ENCODE peak calls at places on chromosomes 2 and 18, in nine cellular contexts. B is pancreas, M is IMR-90, R is MM.1S, G is spleen, T is mammary epithelial cell, C is AG04450, U is epithelial cell of esophagus, O is HFF-Myc. K is an unnamed sample.

GRCh38 chr18:63979409-63979908 is 9.6 kb downstream of the SERPINB8 start:
- DNase-seq in U (peak), G (no peak), R (peak), B (no peak), C (peak), T (peak), O (peak), M (peak), K (peak)

GRCh38 chr2:9212010-9212638 is 5.5 kb downstream of the ASAP2 start:
- DNase-seq in G (peak), M (no peak), R (no peak), C (no peak), U (no peak), B (no peak), T (no peak), O (no peak), K (no peak)

GRCh38 chr2:11161747-11162146 is 6.5 kb downstream of the SLC66A3 start:
- DNase-seq in T (no peak), B (peak), O (no peak), U (no peak), G (peak), R (no peak), M (no peak), C (no peak), K (no peak)

GRCh38 chr2:6806605-6807004 is 59.1 kb downstream of the CMPK2 start:
- DNase-seq in G (no peak), O (no peak), B (no peak), U (no peak), M (no peak), R (no peak), C (no peak), T (no peak), K (no peak)

GRCh38 chr2:25711641-25712369 is 38.4 kb upstream of the DTNB start:
- DNase-seq in T (no peak), M (no peak), U (no peak), O (no peak), R (no peak), C (no peak), B (no peak), G (peak), K (no peak)

GRCh38 chr18:63775166-63775730 is at the start of gene SERPINB7:
- DNase-seq in G (no peak), R (no peak), O (peak), T (peak), U (peak), M (peak), C (peak), B (no peak), K (peak)

GRCh38 chr18:65990944-65991708 is 240.3 kb downstream of the CDH7 start:
- DNase-seq in B (no peak), O (no peak), U (no peak), M (no peak), C (no peak), R (no peak), G (no peak), T (no peak), K (no peak)

GRCh38 chr2:165016772-165017411 is 61.6 kb upstream of the SLC38A11 start:
- DNase-seq in T (peak), B (no peak), U (peak), R (peak), O (no peak), C (peak), G (no peak), M (peak), K (peak)

GRCh38 chr2:121019073-121019472 is 265.9 kb downstream of the TFCP2L1 start:
- DNase-seq in T (no peak), C (no peak), U (peak), M (peak), R (no peak), G (no peak), O (no peak), B (no peak), K (no peak)

GRCh38 chr18:63844254-63844653 is 43.3 kb upstream of the SERPINB2 start:
- DNase-seq in C (no peak), G (no peak), R (peak), B (no peak), O (peak), M (peak), U (peak), T (peak), K (peak)

GRCh38 chr2:180456811-180457210 is 449.7 kb upstream of the CWC22 start:
- DNase-seq in R (no peak), G (no peak), T (no peak), O (no peak), C (no peak), U (no peak), M (no peak), B (no peak), K (no peak)

GRCh38 chr2:136916131-136916530 is 150.8 kb downstream of the THSD7B start:
- DNase-seq in M (no peak), O (no peak), U (no peak), B (no peak), C (no peak), R (no peak), T (no peak), G (no peak), K (no peak)
- TF ChIP-seq CTCF in M (no peak), O (no peak), U (no peak), B (no peak), C (no peak), R (no peak), T (no peak), G (no peak), K (no peak)

DNA sequence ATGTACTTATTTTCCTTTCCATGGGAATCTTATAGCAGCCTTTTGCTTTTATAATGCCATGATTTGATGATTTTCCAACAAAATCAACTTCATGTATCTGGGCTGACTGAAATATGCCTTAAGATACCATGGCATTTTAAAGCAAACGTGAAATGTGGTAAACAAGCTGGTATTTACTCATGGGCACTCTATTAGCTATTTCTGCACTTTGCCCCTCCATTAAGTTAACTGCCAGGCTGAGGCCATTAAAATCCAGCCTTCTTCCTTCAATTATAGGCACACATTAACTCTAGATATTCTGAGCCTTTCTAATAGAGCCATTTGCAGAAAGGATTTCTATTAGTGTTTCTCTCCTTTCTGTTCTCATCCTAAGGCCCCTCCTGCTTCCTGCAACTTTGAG is 1.7 kb upstream of the KCNJ3 start:
- DNase-seq in C (no peak), G (no peak), B (no peak), U (no peak), T (no peak), R (no peak), M (no peak), O (no peak), K (no peak)
- H3K4me3 ChIP-seq in C (no peak), G (no peak), B (no peak), U (no peak), T (no peak), R (no peak), M (no peak), O (no peak), K (no peak)

DNA sequence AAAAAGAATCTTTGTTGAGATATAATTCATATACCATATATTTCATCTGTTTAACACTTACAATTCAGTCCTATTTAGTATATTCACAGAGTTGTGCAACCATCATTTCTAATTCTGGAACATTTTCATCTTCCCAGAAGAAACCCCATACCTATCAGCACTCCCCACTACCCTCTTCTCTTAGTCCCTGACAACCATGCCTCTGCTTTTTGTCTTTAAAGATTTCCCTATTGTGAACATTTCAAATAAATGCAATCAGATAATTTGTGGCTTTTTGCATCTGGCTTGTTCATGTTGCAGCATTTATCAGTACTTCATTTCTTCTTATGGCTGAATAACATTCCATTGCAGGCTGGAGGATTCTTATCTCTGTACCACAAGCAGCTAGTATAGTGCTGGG is 305.9 kb upstream of the MEX3C start:
- DNase-seq in C (no peak), R (no peak), T (no peak), M (no peak), U (no peak), O (no peak), G (no peak), B (no peak), K (no peak)
- TF ChIP-seq CTCF in C (no peak), R (no peak), T (no peak), M (no peak), U (no peak), O (no peak), G (no peak), B (no peak), K (no peak)

GRCh38 chr2:216504376-216504762 is 5.7 kb downstream of the RPL37A start:
- DNase-seq in U (no peak), T (no peak), R (no peak), G (no peak), M (no peak), O (no peak), C (no peak), B (no peak), K (no peak)

GRCh38 chr2:216502776-216503629 is 4.4 kb downstream of the RPL37A start:
- DNase-seq in B (no peak), R (no peak), O (no peak), T (no peak), U (no peak), G (no peak), C (no peak), M (no peak), K (no peak)

GRCh38 chr2:216505133-216506106 is 6.8 kb downstream of the RPL37A start:
- DNase-seq in T (no peak), R (no peak), M (no peak), B (no peak), C (no peak), U (no peak), O (no peak), G (no peak), K (no peak)

GRCh38 chr2:216501854-216502253 is 3.2 kb downstream of the RPL37A start:
- DNase-seq in U (peak), B (no peak), T (no peak), C (no peak), O (no peak), R (no peak), M (no peak), G (no peak), K (no peak)

DNA sequence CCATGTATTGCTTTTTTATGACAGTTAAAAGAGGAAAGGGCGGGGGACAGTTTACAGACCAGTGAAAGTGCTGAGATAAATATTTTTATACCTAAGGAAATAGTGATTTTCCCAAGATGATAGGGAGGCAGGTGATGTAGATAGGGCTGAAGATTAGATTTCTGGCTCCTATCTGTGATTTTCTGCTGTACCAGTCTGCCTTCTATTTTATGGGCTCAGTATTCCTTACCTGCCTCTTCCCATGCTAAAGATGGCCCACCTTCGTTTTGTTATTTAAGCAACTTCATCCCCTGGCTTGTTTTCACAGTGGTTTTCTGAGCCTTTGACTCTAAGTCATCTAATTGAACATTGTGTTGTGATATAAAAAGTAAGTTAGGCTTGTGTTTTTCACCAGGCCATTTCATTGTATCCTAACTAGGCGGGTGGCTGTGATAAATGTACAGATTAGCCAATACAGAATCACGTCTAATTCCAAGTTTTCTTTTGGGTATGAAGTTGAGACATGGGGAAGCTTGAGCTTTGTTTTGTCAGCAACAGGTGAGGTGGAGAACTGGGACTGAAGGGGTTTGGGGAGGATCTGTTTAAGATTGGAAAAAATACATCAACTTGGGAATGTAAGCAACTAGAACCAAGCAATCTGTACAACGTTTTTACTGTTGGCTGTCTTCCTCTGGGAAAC is 5.2 kb downstream of the RPL37A start:
- DNase-seq in B (no peak), M (no peak), C (no peak), R (no peak), G (no peak), U (no peak), T (no peak), O (no peak), K (no peak)
- H3K4me3 ChIP-seq in B (no peak), M (no peak), C (no peak), R (no peak), G (no peak), U (no peak), T (no peak), O (no peak), K (no peak)

GRCh38 chr2:178283519-178283918 is 89.2 kb downstream of the OSBPL6 start:
- DNase-seq in U (no peak), R (no peak), M (no peak), B (no peak), T (no peak), C (no peak), O (no peak), G (no peak), K (no peak)
- TF ChIP-seq CTCF in U (no peak), R (no peak), M (no peak), B (no peak), T (no peak), C (no peak), O (no peak), G (no peak), K (no peak)

DNA sequence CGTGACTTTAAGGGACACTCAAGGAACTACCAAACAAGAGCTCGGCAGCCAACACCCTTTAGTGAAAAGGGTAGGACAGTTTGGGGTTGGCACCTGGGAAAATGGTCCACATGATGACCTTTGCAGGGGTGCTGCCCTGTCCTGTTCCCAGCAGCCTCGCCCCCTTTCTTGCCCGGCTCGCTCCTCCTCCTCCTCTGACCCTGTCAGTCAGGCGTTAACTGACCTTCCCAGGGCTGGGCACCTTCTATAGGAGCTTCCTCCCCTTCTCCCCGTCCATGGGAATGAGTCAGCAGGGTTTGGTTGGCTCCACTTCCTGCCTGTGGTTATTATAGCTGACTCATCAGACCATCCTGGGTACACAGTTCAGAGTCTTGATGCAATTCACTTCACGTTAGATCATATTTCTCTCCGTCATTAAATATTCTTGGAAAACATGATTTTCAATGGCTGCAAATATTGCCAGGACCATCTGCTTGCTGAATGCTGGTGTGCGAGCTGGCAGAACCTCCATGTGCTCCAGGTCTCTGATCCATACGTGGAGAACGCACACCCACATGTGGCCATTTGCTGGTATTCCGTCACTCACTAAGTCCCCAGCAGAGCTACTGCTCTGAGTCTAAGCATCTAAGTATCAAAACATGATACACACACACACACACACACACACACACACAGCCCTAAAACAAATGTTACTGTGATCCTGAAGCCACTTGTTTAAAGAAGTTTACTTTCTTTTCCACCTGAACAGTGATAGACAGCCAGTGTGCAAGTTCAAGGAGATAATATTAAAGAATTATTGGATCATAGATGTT is 185.0 kb downstream of the ANAPC1 start:
- DNase-seq in U (peak), R (peak), M (peak), T (peak), C (peak), B (no peak), G (peak), O (peak), K (peak)
- H3K4me3 ChIP-seq in U (no peak), R (peak), M (no peak), T (no peak), C (no peak), B (no peak), G (no peak), O (no peak), K (no peak)